ENCODE peak calls at places on chromosomes 1 and 21, in seven cellular contexts. F is NCI-H1092 treated with DMSO at 0.1 percent for 48 hours; H is stimulated activated CD8-positive, alpha-beta memory T cell treated with anti-CD3 and anti-CD28 coated beads, Interleukin-4, amount 100 ng/mL, for 24 hours; L is GM12891; S is cardiac fibroblast; O is COR-L47; W is progenitor cell of endocrine pancreas. C is an unnamed sample.
A peak's percentile ranks its signal among the peaks of the same experiment; 100 is the strongest.

GRCh38 chr1:106480629-106481028 is 575.8 kb upstream of the PRMT6 start:
- DNase-seq in O (no peak), L (no peak), F (no peak), W (no peak), S (no peak), H (no peak), C (no peak)

GRCh38 chr1:204320413-204320812 is 39.3 kb downstream of the PLEKHA6 start:
- DNase-seq in F (no peak), W (no peak), S (peak; percentile 73), O (no peak), L (no peak), H (no peak), C (no peak)

GRCh38 chr1:85027242-85027983 is 20.9 kb downstream of the MCOLN3 start:
- DNase-seq in S (peak; percentile 66), F (no peak), H (peak; percentile 1), L (no peak), O (no peak), W (no peak), C (no peak)

GRCh38 chr1:23611601-23612327 is 52.5 kb upstream of the ID3 start:
- DNase-seq in F (no peak), W (no peak), H (no peak), S (no peak), L (no peak), O (peak; percentile 22), C (no peak)

GRCh38 chr1:88892146-88892877 is 945 bp upstream of the GTF2B start:
- DNase-seq in L (no peak), O (peak; percentile 87), F (peak; percentile 9), H (no peak), W (no peak), S (peak; percentile 68), C (no peak)

GRCh38 chr1:184673305-184673704 is 81.4 kb downstream of the EDEM3 start:
- DNase-seq in O (no peak), H (no peak), S (no peak), L (no peak), F (no peak), W (no peak), C (no peak)

GRCh38 chr1:1177452-1178206 is 3.9 kb downstream of the TTLL10 start:
- DNase-seq in L (no peak), O (no peak), W (no peak), F (no peak), H (no peak), S (no peak), C (no peak)

GRCh38 chr21:44793269-44794030 is 8.2 kb downstream of the UBE2G2 start:
- DNase-seq in W (peak; percentile 31), L (peak; percentile 61), F (peak; percentile 53), O (peak; percentile 68), S (peak; percentile 75), H (no peak), C (peak; percentile 60)

GRCh38 chr1:3474016-3474415 is 19.6 kb downstream of the ARHGEF16 start:
- DNase-seq in S (no peak), H (no peak), W (no peak), F (no peak), L (no peak), O (no peak), C (no peak)

GRCh38 chr1:156876281-156876680 is 15.6 kb downstream of the NTRK1 start:
- DNase-seq in W (no peak), S (no peak), L (no peak), H (no peak), O (no peak), F (no peak), C (no peak)

GRCh38 chr1:47984175-47984789 is 12.9 kb downstream of the TRABD2B start:
- DNase-seq in W (no peak), L (no peak), S (no peak), H (no peak), F (no peak), O (no peak), C (no peak)

GRCh38 chr1:172885976-172886375 is 164.8 kb downstream of the TNFSF18 start:
- DNase-seq in O (no peak), W (no peak), F (no peak), L (no peak), H (no peak), S (peak; percentile 51), C (no peak)